ENCODE peak calls at places on chromosome 10, in five cellular contexts. H is K562, A is H1, L is GM12878, M is HepG2. T is an unnamed sample. For H3K4me1, the result is how much of the 10 kb centered on the place peaks cover.

GRCh38 chr10:43692051-43692825 is 43.6 kb upstream of the ZNF32 start:
- DNase-seq in H (no peak), A (no peak), L (no peak), M (no peak), T (no peak)

GRCh38 chr10:115706482-115707076 is 566.4 kb downstream of the GFRA1 start:
- DNase-seq in H (peak), A (no peak), L (no peak), M (peak), T (peak)

GRCh38 chr10:34723746-34724145 is 91.3 kb downstream of the PARD3 start:
- DNase-seq in H (peak), A (peak), L (no peak), M (peak), T (no peak)

GRCh38 chr10:86403183-86403797 is 36.7 kb upstream of the GRID1 start:
- DNase-seq in H (no peak), A (no peak), L (no peak), M (peak), T (no peak)

GRCh38 chr10:47346572-47347302 is 1.4 kb upstream of the RBP3 start:
- DNase-seq in H (no peak), A (no peak), L (no peak), M (no peak), T (no peak)

GRCh38 chr10:21475393-21475792 is 50.1 kb downstream of the SKIDA1 start:
- DNase-seq in H (no peak), A (no peak), L (no peak), M (peak), T (no peak)

GRCh38 chr10:52923520-52923919 is 150.9 kb upstream of the MBL2 start:
- DNase-seq in H (no peak), A (no peak), L (no peak), M (no peak), T (no peak)

GRCh38 chr10:122264442-122264841 is 6.7 kb upstream of the BTBD16 start:
- DNase-seq in H (no peak), A (no peak), L (no peak), M (peak), T (no peak)

GRCh38 chr10:119754085-119754484 is 28.2 kb downstream of the INPP5F start:
- DNase-seq in H (peak), A (no peak), L (no peak), M (peak), T (no peak)

GRCh38 chr10:71090801-71091200 is 121.6 kb upstream of the UNC5B start:
- DNase-seq in H (no peak), A (peak), L (no peak), M (no peak), T (no peak)

GRCh38 chr10:28248092-28248491 is 54.8 kb downstream of the MPP7 start:
- DNase-seq in H (no peak), A (no peak), L (no peak), M (no peak), T (no peak)

GRCh38 chr10:105540381-105540780 is 899.3 kb downstream of the SORCS3 start:
- DNase-seq in H (no peak), A (no peak), L (no peak), M (no peak), T (no peak)

GRCh38 chr10:96910488-96911395 is 78.6 kb downstream of the LCOR start:
- DNase-seq in H (peak), A (no peak), L (peak), M (peak), T (peak)

GRCh38 chr10:5283305-5284158 is 81.2 kb upstream of the UCN3 start:
- DNase-seq in H (peak), A (peak), L (no peak), M (peak), T (peak)

GRCh38 chr10:48606530-48607355 is 1.9 kb upstream of the ARHGAP22 start:
- DNase-seq in H (no peak), A (peak), L (no peak), M (no peak), T (no peak)

GRCh38 chr10:130763491-130763890 is 548.0 kb downstream of the TCERG1L start:
- DNase-seq in H (no peak), A (no peak), L (no peak), M (no peak), T (no peak)

GRCh38 chr10:34498821-34499220 is 316.3 kb downstream of the PARD3 start:
- DNase-seq in H (no peak), A (no peak), L (no peak), M (no peak), T (no peak)

GRCh38 chr10:128624656-128625530 is 498.7 kb upstream of the MKI67 start:
- DNase-seq in H (no peak), A (no peak), L (no peak), M (no peak), T (no peak)

GRCh38 chr10:59337254-59337653 is 25.1 kb downstream of the FAM13C start:
- DNase-seq in H (no peak), A (no peak), L (no peak), M (peak), T (no peak)

GRCh38 chr10:112052176-112052575 is 131.4 kb downstream of the GPAM start:
- DNase-seq in H (no peak), A (no peak), L (no peak), M (no peak), T (no peak)

GRCh38 chr10:75959209-75959608 is 527.8 kb downstream of the LRMDA start:
- DNase-seq in H (no peak), A (no peak), L (no peak), M (peak), T (peak)

GRCh38 chr10:12382157-12382548 is 32.8 kb downstream of the CAMK1D start:
- DNase-seq in H (no peak), A (no peak), L (no peak), M (no peak), T (no peak)

GRCh38 chr10:98414932-98415709 is at the start of gene PYROXD2:
- DNase-seq in H (peak), A (peak), L (no peak), M (peak), T (peak)

GRCh38 chr10:47047577-47048532 is 136.6 kb downstream of the PTPN20 start:
- DNase-seq in H (peak), A (peak), L (no peak), M (peak), T (peak)

GRCh38 chr10:79242620-79243152 is 104.6 kb upstream of the PPIF start:
- DNase-seq in H (no peak), A (peak), L (no peak), M (no peak), T (no peak)

GRCh38 chr10:44390585-44391072 is 5.7 kb upstream of the CXCL12 start:
- DNase-seq in H (no peak), A (no peak), L (no peak), M (peak), T (no peak)

GRCh38 chr10:50395279-50395678 is 144.0 kb upstream of the ASAH2 start:
- DNase-seq in H (no peak), A (no peak), L (no peak), M (peak), T (no peak)

GRCh38 chr10:69061305-69062161 is 26.4 kb upstream of the SRGN start:
- DNase-seq in H (peak), A (no peak), L (no peak), M (peak), T (no peak)

GRCh38 chr10:10785627-10786333 is 231.9 kb upstream of the CELF2 start:
- DNase-seq in H (no peak), A (no peak), L (no peak), M (no peak), T (no peak)

GRCh38 chr10:69835233-69835632 is 33.5 kb downstream of the COL13A1 start:
- DNase-seq in H (no peak), A (no peak), L (no peak), M (no peak), T (no peak)

GRCh38 chr10:97479939-97480338 is 18.3 kb downstream of the MMS19 start:
- DNase-seq in H (peak), A (peak), L (no peak), M (no peak), T (no peak)

GRCh38 chr10:69974551-69975155 is 78.0 kb upstream of the MACROH2A2 start:
- DNase-seq in H (no peak), A (no peak), L (no peak), M (no peak), T (no peak)

GRCh38 chr10:61961278-61961677 is 59.8 kb downstream of the ARID5B start:
- DNase-seq in H (no peak), A (no peak), L (peak), M (no peak), T (no peak)

GRCh38 chr10:49649294-49649693 is 30.2 kb upstream of the C10orf53 start:
- DNase-seq in H (no peak), A (peak), L (no peak), M (no peak), T (no peak)

GRCh38 chr10:30155401-30155800 is 96.0 kb upstream of the JCAD start:
- DNase-seq in H (no peak), A (no peak), L (no peak), M (no peak), T (no peak)

GRCh38 chr10:114525368-114525949 is 121.2 kb upstream of the AFAP1L2 start:
- DNase-seq in H (no peak), A (no peak), L (no peak), M (no peak), T (no peak)

GRCh38 chr10:33241351-33241750 is 93.1 kb downstream of the NRP1 start:
- DNase-seq in H (no peak), A (no peak), L (no peak), M (no peak), T (no peak)

GRCh38 chr10:117720931-117721826 is 178.6 kb downstream of the EMX2 start:
- DNase-seq in H (no peak), A (peak), L (no peak), M (no peak), T (no peak)

GRCh38 chr10:24457661-24458318 is 248.9 kb downstream of the KIAA1217 start:
- DNase-seq in H (no peak), A (no peak), L (no peak), M (no peak), T (no peak)

GRCh38 chr10:30980951-30981616 is 50.6 kb downstream of the ZNF438 start:
- DNase-seq in H (no peak), A (no peak), L (no peak), M (no peak), T (no peak)

GRCh38 chr10:3122034-3122433 is 50.5 kb downstream of the PITRM1 start:
- DNase-seq in H (no peak), A (no peak), L (no peak), M (no peak), T (no peak)
- H3K4me1 ChIP-seq in H (under half), A (under half), L (under half), M (under half), T (under half)

GRCh38 chr10:132700168-132701098 is 85.5 kb downstream of the NKX6-2 start:
- DNase-seq in H (no peak), A (no peak), L (no peak), M (no peak), T (no peak)
- TF ChIP-seq SRF in H (no peak), A (no peak), L (no peak), M (no peak), T (no peak)

GRCh38 chr10:125605167-125605566 is 77.8 kb downstream of the TEX36 start:
- DNase-seq in H (peak), A (no peak), L (no peak), M (no peak), T (no peak)
- H3K4me1 ChIP-seq in H (under half), A (under half), L (under half), M (under half), T (under half)

DNA sequence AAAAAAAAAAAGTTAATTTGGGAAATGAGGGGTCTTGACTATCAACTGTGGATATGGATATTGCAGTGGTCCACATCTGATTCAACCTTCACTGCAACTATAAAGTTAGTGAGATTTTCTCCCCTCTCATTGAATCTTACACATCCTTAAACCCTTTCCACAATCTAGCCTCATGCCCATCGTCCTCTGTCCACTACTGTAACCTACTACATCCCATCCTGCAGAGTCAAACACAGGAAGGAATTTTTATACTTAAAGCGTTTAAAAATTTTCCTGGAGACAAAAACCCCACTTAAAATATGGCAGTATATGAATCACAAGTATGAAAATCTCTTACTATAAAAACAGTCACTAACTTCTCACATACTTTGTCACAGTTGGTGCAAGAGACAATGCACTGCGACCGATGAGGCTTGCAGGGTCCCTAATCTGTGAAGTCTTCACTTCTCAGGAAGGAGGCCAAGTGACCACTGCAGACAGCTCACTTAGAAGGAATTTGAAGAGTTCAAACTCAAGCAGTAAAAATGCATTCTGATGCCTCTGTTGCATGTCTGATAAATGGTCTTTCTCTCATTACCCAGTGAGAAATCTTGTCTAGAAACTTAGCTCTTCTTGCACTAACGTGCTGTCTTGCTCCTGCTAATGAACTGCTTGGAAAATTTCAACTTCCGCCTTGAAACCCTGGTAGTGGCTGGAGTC is 50.3 kb upstream of the ST8SIA6 start:
- DNase-seq in H (peak), A (no peak), L (no peak), M (no peak), T (no peak)
- TF ChIP-seq SRF in H (no peak), A (no peak), L (no peak), M (no peak), T (no peak)

GRCh38 chr10:102628451-102628911 is 15.8 kb upstream of the TRIM8 start:
- DNase-seq in H (no peak), A (no peak), L (no peak), M (no peak), T (no peak)
- H3K4me1 ChIP-seq in H (under half), A (half or more), L (under half), M (half or more), T (half or more)

GRCh38 chr10:3527869-3528268 is 257.1 kb downstream of the KLF6 start:
- DNase-seq in H (no peak), A (no peak), L (no peak), M (no peak), T (no peak)

GRCh38 chr10:3525832-3526449 is 259.1 kb downstream of the KLF6 start:
- DNase-seq in H (peak), A (no peak), L (no peak), M (peak), T (peak)

GRCh38 chr10:3527144-3527543 is 257.9 kb downstream of the KLF6 start:
- DNase-seq in H (no peak), A (no peak), L (no peak), M (no peak), T (no peak)

GRCh38 chr10:3528271-3528670 is 256.7 kb downstream of the KLF6 start:
- DNase-seq in H (no peak), A (no peak), L (no peak), M (no peak), T (no peak)

GRCh38 chr10:3526721-3527120 is 258.3 kb downstream of the KLF6 start:
- DNase-seq in H (no peak), A (no peak), L (no peak), M (no peak), T (no peak)
- TF ChIP-seq SRF in H (no peak), A (no peak), L (no peak), M (no peak), T (no peak)

GRCh38 chr10:77849039-77849664 is 77.4 kb downstream of the DLG5 start:
- DNase-seq in H (peak), A (no peak), L (no peak), M (peak), T (no peak)
- H3K4me1 ChIP-seq in H (under half), A (under half), L (under half), M (half or more), T (under half)